ENCODE peak calls at places on chromosomes 3 and 15, in four cellular contexts. V is esophagus muscularis mucosa, J is transverse colon, Q is ovary. A is an unnamed sample.

GRCh38 chr3:100780223-100780622 is 70.9 kb downstream of the TFG start:
- DNase-seq in V (no peak), Q (no peak), J (no peak), A (no peak)

GRCh38 chr3:147699175-147699838 is 290.1 kb downstream of the ZIC1 start:
- DNase-seq in V (no peak), J (no peak), Q (no peak), A (no peak)

GRCh38 chr3:140433431-140433830 is 244.4 kb upstream of the TRIM42 start:
- DNase-seq in Q (no peak), V (peak; percentile 83), J (no peak), A (no peak)

GRCh38 chr3:192090586-192090985 is 629.6 kb downstream of the PYDC2 start:
- DNase-seq in J (no peak), Q (no peak), V (no peak), A (no peak)

GRCh38 chr15:34335176-34335575 is 2.4 kb downstream of the SLC12A6 start:
- DNase-seq in Q (no peak), J (no peak), V (no peak), A (no peak)

GRCh38 chr15:25798207-25798931 is 64.8 kb downstream of the ATP10A start:
- DNase-seq in V (peak; percentile 88), J (no peak), Q (no peak), A (no peak)

GRCh38 chr3:177447938-177448337 is 250.7 kb upstream of the TBL1XR1 start:
- DNase-seq in Q (no peak), V (no peak), J (peak; percentile 91), A (peak; percentile 89)

GRCh38 chr3:14463330-14464216 is 61.2 kb downstream of the SLC6A6 start:
- DNase-seq in V (no peak), J (no peak), Q (no peak), A (no peak)

GRCh38 chr15:78193731-78194567 is 40.4 kb downstream of the ACSBG1 start:
- DNase-seq in Q (no peak), J (no peak), V (no peak), A (peak; percentile 17)

GRCh38 chr3:136899622-136900158 is 37.7 kb downstream of the NCK1 start:
- DNase-seq in J (no peak), Q (no peak), V (no peak), A (no peak)

GRCh38 chr15:41895957-41896356 is 2.1 kb upstream of the SPTBN5 start:
- DNase-seq in Q (no peak), J (no peak), V (no peak), A (no peak)

GRCh38 chr3:11642455-11643162 is 1.1 kb downstream of the VGLL4 start:
- DNase-seq in V (peak; percentile 94), J (peak; percentile 71), Q (peak; percentile 84), A (peak; percentile 58)
- TF ChIP-seq EP300 in V (no peak), J (no peak), Q (peak; percentile 36), A (no peak)

GRCh38 chr3:30690199-30690598 is 83.8 kb downstream of the TGFBR2 start:
- DNase-seq in Q (no peak), V (no peak), J (no peak), A (no peak)
- H3K4me1 ChIP-seq in Q (peaks cover 15% of the 10 kb centered on the region), V (peaks cover 92% of the 10 kb centered on the region), J (peaks cover 80% of the 10 kb centered on the region), A (peaks cover 42% of the 10 kb centered on the region)

DNA sequence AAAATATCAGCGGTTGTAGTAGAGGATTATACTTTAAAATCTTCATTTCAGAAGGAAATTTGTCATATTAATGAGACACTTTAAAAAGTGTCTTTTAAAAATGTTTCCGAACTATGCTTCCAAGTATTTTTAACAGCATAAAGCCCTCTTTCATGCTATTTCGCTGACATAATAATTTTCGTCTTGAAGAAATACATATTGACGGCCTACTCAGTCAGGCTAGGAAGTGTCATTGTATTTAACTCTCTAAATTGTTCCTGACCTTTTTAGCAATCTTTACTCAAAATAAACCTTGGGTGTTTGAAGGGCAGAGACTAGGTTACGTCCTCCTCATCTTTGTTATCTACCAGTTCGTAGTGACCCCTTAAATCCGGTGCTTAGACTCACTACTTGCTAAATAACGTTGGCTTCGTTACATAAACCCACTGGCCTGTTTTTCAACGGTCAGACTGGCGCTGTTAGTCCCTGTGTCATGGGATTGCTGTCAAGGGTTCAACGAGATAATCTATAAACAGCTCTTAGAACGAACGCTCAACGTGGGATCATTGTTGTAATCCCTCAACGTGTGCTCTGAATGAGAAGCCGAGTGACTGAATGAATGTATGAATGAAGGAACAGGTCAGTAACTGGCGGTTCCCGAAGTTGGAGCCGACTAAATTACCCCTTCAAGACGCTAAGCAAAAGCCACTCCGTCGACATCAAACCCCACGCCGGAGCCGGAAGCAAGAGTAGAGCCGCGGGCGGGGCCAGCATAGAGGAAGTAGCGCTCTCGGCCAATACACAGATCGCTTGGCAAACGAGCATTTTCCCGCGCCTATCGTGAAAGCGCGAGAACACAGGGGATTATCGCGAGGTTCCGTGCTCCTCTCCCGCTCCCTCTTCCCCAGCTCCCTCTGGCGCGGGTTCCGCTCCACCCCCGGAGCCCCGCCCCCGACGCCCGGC is 516 bp upstream of the LRRC28 start:
- DNase-seq in J (peak; percentile 99), Q (peak; percentile 99), V (peak; percentile 99), A (peak; percentile 99)
- TF ChIP-seq EP300 in J (no peak), Q (no peak), V (no peak), A (no peak)

GRCh38 chr15:85397926-85398325 is 17.5 kb downstream of the AKAP13 start:
- DNase-seq in V (no peak), J (no peak), Q (no peak), A (no peak)

GRCh38 chr15:85393206-85393605 is 12.8 kb downstream of the AKAP13 start:
- DNase-seq in V (no peak), J (no peak), Q (no peak), A (no peak)

GRCh38 chr15:85397151-85397550 is 16.7 kb downstream of the AKAP13 start:
- DNase-seq in J (no peak), Q (no peak), V (no peak), A (no peak)

GRCh38 chr15:85396554-85396953 is 16.2 kb downstream of the AKAP13 start:
- DNase-seq in V (no peak), J (no peak), Q (no peak), A (no peak)

GRCh38 chr15:85394552-85395333 is 14.3 kb downstream of the AKAP13 start:
- DNase-seq in J (no peak), V (no peak), Q (no peak), A (no peak)
- H3K4me1 ChIP-seq in J (peaks cover 52% of the 10 kb centered on the region), V (peaks cover 92% of the 10 kb centered on the region), Q (peaks cover 4% of the 10 kb centered on the region), A (peaks cover 54% of the 10 kb centered on the region)

GRCh38 chr15:60135961-60136360 is 131.8 kb downstream of the FOXB1 start:
- DNase-seq in Q (no peak), J (no peak), V (peak; percentile 57), A (no peak)

GRCh38 chr15:60134609-60135008 is 130.5 kb downstream of the FOXB1 start:
- DNase-seq in J (no peak), V (peak; percentile 29), Q (no peak), A (no peak)

GRCh38 chr15:60138397-60138968 is 134.4 kb downstream of the FOXB1 start:
- DNase-seq in V (peak; percentile 60), Q (no peak), J (no peak), A (no peak)

GRCh38 chr15:60137711-60138396 is 133.7 kb downstream of the FOXB1 start:
- DNase-seq in V (peak; percentile 66), J (no peak), Q (no peak), A (no peak)
- TF ChIP-seq EP300 in V (no peak), J (no peak), Q (no peak), A (no peak)

A was measured in stomach.